ENCODE peak calls at places on chromosomes 11 and 22, in seven cellular contexts. O is AG04449, P is tibial nerve, C is lower leg skin, K is choroid plexus epithelial cell, Z is OCI-LY7, W is adrenal gland. A is an unnamed sample.

GRCh38 chr22:37601540-37602442 is 6.8 kb upstream of the GGA1 start:
- DNase-seq in O (no peak), P (no peak), C (no peak), K (peak; percentile 66), Z (peak; percentile 65), W (peak; percentile 39), A (peak; percentile 50)

GRCh38 chr11:102377891-102378290 is 30.9 kb downstream of the BIRC2 start:
- DNase-seq in O (no peak), P (no peak), C (no peak), K (no peak), Z (no peak), W (no peak), A (no peak)

GRCh38 chr11:103920933-103921332 is 115.5 kb upstream of the DDI1 start:
- DNase-seq in O (no peak), P (no peak), C (no peak), K (peak; percentile 17), Z (peak; percentile 18), W (no peak), A (no peak)

GRCh38 chr22:44450503-44450902 is 47.5 kb downstream of the RTL6 start:
- DNase-seq in O (no peak), P (no peak), C (no peak), K (no peak), Z (no peak), W (no peak), A (no peak)

GRCh38 chr22:38305481-38306448 is 11.5 kb downstream of the CSNK1E start:
- DNase-seq in O (no peak), P (no peak), C (no peak), K (peak; percentile 69), Z (peak; percentile 73), W (no peak), A (peak; percentile 53)

GRCh38 chr11:60887531-60887930 is 18.9 kb downstream of the PRPF19 start:
- DNase-seq in O (no peak), P (no peak), C (no peak), K (peak; percentile 78), Z (peak; percentile 57), W (peak; percentile 54), A (peak; percentile 73)

GRCh38 chr11:77082838-77083552 is 16.2 kb downstream of the CAPN5 start:
- DNase-seq in O (no peak), P (peak; percentile 16), C (peak; percentile 47), K (peak; percentile 79), Z (no peak), W (peak; percentile 69), A (peak; percentile 72)

GRCh38 chr11:73830261-73830660 is 42.6 kb downstream of the MRPL48 start:
- DNase-seq in O (no peak), P (no peak), C (no peak), K (no peak), Z (no peak), W (no peak), A (no peak)

GRCh38 chr11:107898270-107898669 is 30.0 kb upstream of the RAB39A start:
- DNase-seq in O (no peak), P (no peak), C (no peak), K (peak; percentile 85), Z (peak; percentile 32), W (no peak), A (peak; percentile 72)

GRCh38 chr22:20490183-20490940 is 5.2 kb downstream of the KLHL22 start:
- DNase-seq in O (no peak), P (no peak), C (no peak), K (no peak), Z (no peak), W (no peak), A (no peak)

GRCh38 chr22:23070418-23071162 is at the start of gene GNAZ:
- DNase-seq in O (no peak), P (no peak), C (no peak), K (peak; percentile 6), Z (peak; percentile 67), W (peak; percentile 27), A (no peak)

GRCh38 chr11:64876226-64876750 is 2.1 kb downstream of the EHD1 start:
- DNase-seq in O (no peak), P (no peak), C (no peak), K (no peak), Z (no peak), W (no peak), A (no peak)

GRCh38 chr22:47665151-47665550 is 902.7 kb downstream of the TBC1D22A start:
- DNase-seq in O (no peak), P (no peak), C (no peak), K (no peak), Z (no peak), W (no peak), A (no peak)

GRCh38 chr22:50044485-50045143 is 13.5 kb downstream of the TTLL8 start:
- DNase-seq in O (no peak), P (no peak), C (no peak), K (no peak), Z (no peak), W (no peak), A (no peak)

GRCh38 chr22:50039669-50040458 is 18.2 kb downstream of the TTLL8 start:
- DNase-seq in O (no peak), P (no peak), C (no peak), K (no peak), Z (no peak), W (no peak), A (no peak)

GRCh38 chr22:50045211-50046018 is 12.7 kb downstream of the TTLL8 start:
- DNase-seq in O (no peak), P (no peak), C (no peak), K (no peak), Z (no peak), W (no peak), A (no peak)

GRCh38 chr22:50041361-50042065 is 16.6 kb downstream of the TTLL8 start:
- DNase-seq in O (no peak), P (no peak), C (no peak), K (no peak), Z (no peak), W (no peak), A (no peak)

DNA sequence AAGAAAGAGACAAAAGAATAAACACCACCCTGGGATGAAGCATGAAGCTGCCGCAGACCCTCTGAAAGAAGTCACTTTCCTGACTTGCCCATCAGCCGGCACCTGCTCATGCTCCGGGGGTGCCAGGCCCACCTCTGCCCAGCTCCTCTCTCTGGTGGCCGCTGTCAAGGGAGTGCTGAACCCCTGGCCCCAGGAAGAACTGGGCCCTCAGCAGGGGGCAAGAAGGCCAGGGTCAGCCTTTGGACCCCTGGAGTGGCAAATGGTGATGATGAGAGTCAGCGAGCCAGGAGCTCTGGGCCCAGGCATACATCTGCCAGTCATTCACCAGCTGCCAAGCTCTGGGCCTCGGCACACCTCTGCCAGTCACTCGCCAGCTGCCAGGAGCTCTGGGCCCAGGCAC is 17.4 kb downstream of the TTLL8 start:
- DNase-seq in O (no peak), P (no peak), C (no peak), K (no peak), Z (no peak), W (no peak), A (no peak)
- H3K4me3 ChIP-seq in O (no peak overlapping the region), P (no peak overlapping the region), C (no peak overlapping the region), K (no peak overlapping the region), Z (no peak overlapping the region), W (no peak overlapping the region), A (no peak overlapping the region)

GRCh38 chr22:39859903-39860588 is 33.5 kb downstream of the ENTHD1 start:
- DNase-seq in O (no peak), P (no peak), C (no peak), K (no peak), Z (no peak), W (no peak), A (no peak)

GRCh38 chr22:39852799-39853198 is 40.8 kb downstream of the ENTHD1 start:
- DNase-seq in O (no peak), P (no peak), C (no peak), K (no peak), Z (no peak), W (no peak), A (no peak)

GRCh38 chr22:39856588-39856987 is 37.0 kb downstream of the ENTHD1 start:
- DNase-seq in O (no peak), P (no peak), C (no peak), K (no peak), Z (no peak), W (peak; percentile 15), A (no peak)
- TF ChIP-seq CTCF in O (no peak), P (no peak), C (no peak), K (no peak), Z (no peak), W (no peak), A (no peak)

GRCh38 chr22:30284172-30284571 is 5.1 kb downstream of the CASTOR1 start:
- DNase-seq in O (no peak), P (no peak), C (no peak), K (no peak), Z (no peak), W (no peak), A (no peak)
- H3K4me3 ChIP-seq in O (no peak overlapping the region), P (no peak overlapping the region), C (no peak overlapping the region), K (no peak overlapping the region), Z (no peak overlapping the region), W (no peak overlapping the region), A (no peak overlapping the region)

GRCh38 chr11:114607753-114608459 is 12.3 kb upstream of the NXPE4 start:
- DNase-seq in O (no peak), P (no peak), C (peak; percentile 1), K (no peak), Z (no peak), W (no peak), A (peak; percentile 4)
- TF ChIP-seq CTCF in O (no peak), P (no peak), C (no peak), K (no peak), Z (no peak), W (no peak), A (no peak)

DNA sequence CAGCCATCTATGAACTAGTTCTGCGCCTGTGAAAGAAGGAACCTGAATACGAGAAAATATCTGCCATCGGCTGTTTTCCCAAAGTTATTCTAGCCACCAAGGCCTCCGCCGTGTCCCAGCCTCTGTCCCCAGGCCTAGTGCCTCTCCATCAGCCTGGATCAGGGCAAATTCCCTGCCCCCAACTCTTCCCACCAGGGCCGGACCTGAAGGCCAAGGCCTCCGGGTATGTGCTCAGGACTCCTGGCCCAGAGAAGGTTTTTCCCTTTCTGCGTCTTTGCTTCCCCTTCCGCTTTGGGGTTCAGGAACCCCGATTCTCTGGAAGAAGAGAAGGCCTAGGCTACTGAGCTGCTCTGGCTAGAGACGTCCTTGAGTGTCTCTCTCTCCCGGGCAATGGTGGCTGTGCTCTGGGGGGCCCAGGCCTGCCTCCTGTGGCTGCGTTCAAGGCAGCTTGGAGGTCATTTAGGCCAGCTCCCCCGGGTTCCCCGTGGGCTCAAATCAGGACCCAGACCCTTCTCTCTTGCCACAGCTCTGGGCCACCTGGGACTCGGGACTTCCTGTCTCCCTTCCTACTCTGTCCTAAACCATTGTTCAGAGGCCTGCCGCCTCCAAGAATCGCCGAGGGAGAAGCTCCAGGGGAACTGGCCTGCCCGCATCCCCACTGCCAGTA is 1.6 kb downstream of the ALX4 start:
- DNase-seq in O (no peak), P (no peak), C (no peak), K (no peak), Z (no peak), W (no peak), A (no peak)
- H3K4me3 ChIP-seq in O (peak overlapping the region; percentile 33), P (no peak overlapping the region), C (no peak overlapping the region), K (no peak overlapping the region), Z (no peak overlapping the region), W (no peak overlapping the region), A (no peak overlapping the region)

GRCh38 chr11:21514298-21514697 is 678.6 kb upstream of the ANO5 start:
- DNase-seq in O (no peak), P (no peak), C (no peak), K (no peak), Z (peak; percentile 1), W (no peak), A (no peak)

GRCh38 chr11:21511835-21512440 is 680.9 kb upstream of the ANO5 start:
- DNase-seq in O (no peak), P (no peak), C (peak; percentile 46), K (peak; percentile 13), Z (peak; percentile 39), W (peak; percentile 60), A (peak; percentile 45)
- TF ChIP-seq CTCF in O (no peak), P (peak; percentile 16), C (no peak), K (peak; percentile 41), Z (peak; percentile 77), W (peak; percentile 19), A (peak; percentile 36)